ENCODE peak calls at places on chromosomes 3 and 15, in four cellular contexts. A, Z, U and K are unnamed samples.

GRCh38 chr3:81871358-81872152 is 110.1 kb upstream of the GBE1 start:
- DNase-seq in A (no peak), Z (no peak), U (peak; percentile 16), K (no peak)

GRCh38 chr3:12875857-12876451 is 34.6 kb upstream of the RPL32 start:
- DNase-seq in A (no peak), Z (peak; percentile 71), U (peak; percentile 54), K (no peak)

GRCh38 chr15:29925227-29926082 is 103.2 kb upstream of the TJP1 start:
- DNase-seq in A (no peak), Z (peak; percentile 73), U (peak; percentile 87), K (no peak)

GRCh38 chr3:13836658-13837587 is 42.9 kb downstream of the WNT7A start:
- DNase-seq in A (no peak), Z (no peak), U (no peak), K (no peak)

GRCh38 chr3:156449712-156450574 is 105.0 kb downstream of the SSR3 start:
- DNase-seq in A (no peak), Z (peak; percentile 42), U (peak; percentile 56), K (no peak)

GRCh38 chr15:38316311-38316710 is 63.7 kb downstream of the SPRED1 start:
- DNase-seq in A (no peak), Z (no peak), U (no peak), K (no peak)

GRCh38 chr3:100591411-100591810 is 18.0 kb upstream of the ADGRG7 start:
- DNase-seq in A (no peak), Z (no peak), U (no peak), K (no peak)

GRCh38 chr15:79432345-79433311 is 492 bp downstream of the MINAR1 start:
- DNase-seq in A (no peak), Z (no peak), U (peak; percentile 25), K (no peak)

GRCh38 chr15:50544368-50544767 is 2.1 kb downstream of the USP50 start:
- DNase-seq in A (no peak), Z (no peak), U (no peak), K (no peak)

GRCh38 chr15:50552238-50552637 is 5.8 kb upstream of the USP50 start:
- DNase-seq in A (no peak), Z (no peak), U (no peak), K (no peak)

GRCh38 chr15:50543556-50543955 is 2.9 kb downstream of the USP50 start:
- DNase-seq in A (no peak), Z (no peak), U (no peak), K (no peak)

GRCh38 chr15:50546566-50546965 is at the start of gene USP50:
- DNase-seq in A (no peak), Z (no peak), U (no peak), K (no peak)

GRCh38 chr15:50549326-50549725 is 2.9 kb upstream of the USP50 start:
- DNase-seq in A (no peak), Z (no peak), U (no peak), K (no peak)
- TF ChIP-seq CTCF in A (no peak), Z (no peak), U (no peak), K (no peak)

GRCh38 chr3:9091811-9092210 is 128.5 kb upstream of the RAD18 start:
- DNase-seq in A (no peak), Z (no peak), U (no peak), K (no peak)
- H3K27me3 ChIP-seq in A (no peaks in the 10 kb centered on the region), Z (no peaks in the 10 kb centered on the region), U (no peaks in the 10 kb centered on the region), K (no peaks in the 10 kb centered on the region)

GRCh38 chr15:64144192-64144564 is 7.4 kb upstream of the SNX22 start:
- DNase-seq in A (no peak), Z (no peak), U (no peak), K (no peak)
- H3K27ac ChIP-seq in A (no peak overlapping the region), Z (no peak overlapping the region), U (no peak overlapping the region), K (peak overlapping the region; percentile 94)

DNA sequence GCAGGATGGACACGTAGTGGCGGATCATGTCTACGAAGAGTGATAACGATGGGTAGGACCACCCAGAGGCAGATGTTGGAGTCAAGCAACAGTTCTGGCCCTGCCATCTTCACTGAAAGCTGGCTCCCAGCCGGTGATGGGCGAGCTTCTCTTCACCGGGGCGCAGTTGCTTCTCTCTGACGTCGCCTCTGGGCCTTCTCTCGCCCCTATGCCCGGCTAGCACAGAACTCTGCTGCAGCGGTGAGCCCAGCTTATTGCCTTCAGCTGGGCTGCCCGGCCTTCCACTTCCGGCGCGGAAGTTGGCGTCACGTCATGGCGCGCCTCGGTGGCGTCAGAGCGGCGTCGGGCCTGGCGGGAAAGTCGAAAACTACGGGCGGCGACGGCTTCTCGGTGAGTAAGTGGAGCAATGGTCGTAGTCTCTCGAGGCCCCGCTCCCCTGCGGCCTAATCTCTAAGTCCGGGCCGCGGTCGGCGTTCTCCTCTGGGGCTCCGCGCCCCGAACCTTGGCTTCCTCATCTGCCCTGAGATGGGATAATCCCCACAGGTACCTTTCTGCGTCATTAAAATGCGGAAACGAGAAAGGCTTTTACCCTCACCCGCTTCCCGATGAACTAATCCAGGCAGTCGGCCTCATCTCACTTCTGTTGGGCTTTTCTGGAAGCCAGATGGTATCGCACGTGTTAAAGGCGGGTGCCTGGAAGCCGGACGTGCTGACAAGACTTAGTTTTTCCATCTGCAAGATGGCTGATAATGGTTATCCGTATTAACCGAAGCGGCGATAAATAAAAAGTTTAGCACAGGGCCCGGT is at the start of gene FANCD2:
- DNase-seq in A (peak; percentile 87), Z (peak; percentile 91), U (peak; percentile 91), K (peak; percentile 87)
- TF ChIP-seq CTCF in A (no peak), Z (no peak), U (no peak), K (no peak)

DNA sequence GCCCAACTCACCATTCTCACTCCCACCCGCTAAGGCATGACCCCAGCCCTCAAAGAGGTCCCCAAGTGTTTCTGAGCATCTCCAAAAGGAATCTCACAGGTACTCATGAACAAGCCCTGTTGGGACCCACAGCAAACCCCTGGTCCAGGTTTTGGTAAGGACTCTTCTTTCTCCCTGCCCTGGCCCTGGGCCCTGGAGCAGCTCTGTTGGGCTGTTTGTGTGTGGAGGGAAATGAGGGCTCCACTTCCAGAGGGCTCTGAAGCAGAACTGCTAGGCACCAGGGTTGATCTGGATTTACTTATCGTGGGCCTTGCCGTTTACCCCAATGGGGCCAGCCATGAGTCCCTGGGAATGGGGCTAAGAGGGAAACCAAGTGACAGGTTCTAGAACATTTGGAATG is 92.9 kb downstream of the TLE3 start:
- DNase-seq in A (no peak), Z (no peak), U (no peak), K (no peak)
- H3K27me3 ChIP-seq in A (no peaks in the 10 kb centered on the region), Z (peaks cover 8% of the 10 kb centered on the region), U (peaks cover 37% of the 10 kb centered on the region), K (no peaks in the 10 kb centered on the region)